ENCODE peak calls at places on chromosomes 6 and 20, in seven cellular contexts. W is SK-N-SH, X is HepG2, V is GM12891, I is K562, J is H1, H is GM12878. Z is an unnamed sample.

GRCh38 chr6:167214216-167214615 is 56.4 kb upstream of the GPR31 start:
- DNase-seq in W (peak; percentile 20), X (no peak), V (no peak), I (no peak), J (no peak), H (no peak), Z (no peak)

GRCh38 chr6:19410477-19410876 is 426.7 kb upstream of the ID4 start:
- DNase-seq in W (no peak), X (no peak), V (no peak), I (no peak), J (no peak), H (no peak), Z (no peak)

GRCh38 chr6:160036790-160037206 is 67.9 kb downstream of the IGF2R start:
- DNase-seq in W (no peak), X (no peak), V (no peak), I (no peak), J (no peak), H (no peak), Z (no peak)

GRCh38 chr20:51480507-51481270 is 61.8 kb downstream of the NFATC2 start:
- DNase-seq in W (no peak), X (no peak), V (no peak), I (no peak), J (no peak), H (peak; percentile 84), Z (peak; percentile 47)

GRCh38 chr6:106275692-106276091 is 49.9 kb downstream of the ATG5 start:
- DNase-seq in W (no peak), X (no peak), V (no peak), I (no peak), J (no peak), H (no peak), Z (no peak)

GRCh38 chr6:160730911-160731310 is 28.9 kb downstream of the PLG start:
- DNase-seq in W (no peak), X (peak; percentile 31), V (no peak), I (peak; percentile 41), J (no peak), H (no peak), Z (no peak)

GRCh38 chr6:54717849-54718455 is 128.6 kb upstream of the FAM83B start:
- DNase-seq in W (peak; percentile 29), X (peak; percentile 77), V (no peak), I (peak; percentile 22), J (no peak), H (peak; percentile 20), Z (no peak)

GRCh38 chr20:37341632-37342031 is 4.3 kb upstream of the SRC start:
- DNase-seq in W (no peak), X (no peak), V (no peak), I (no peak), J (no peak), H (no peak), Z (no peak)

GRCh38 chr6:46996860-46997641 is 45.1 kb downstream of the ADGRF1 start:
- DNase-seq in W (no peak), X (peak; percentile 49), V (no peak), I (no peak), J (no peak), H (no peak), Z (no peak)

GRCh38 chr6:82589509-82590206 is 226.0 kb downstream of the TPBG start:
- DNase-seq in W (peak; percentile 20), X (peak; percentile 3), V (no peak), I (peak; percentile 10), J (peak; percentile 7), H (peak; percentile 60), Z (no peak)

GRCh38 chr6:123745877-123746276 is 57.8 kb upstream of the NKAIN2 start:
- DNase-seq in W (no peak), X (no peak), V (no peak), I (no peak), J (no peak), H (no peak), Z (no peak)

GRCh38 chr6:110949679-110950285 is 8.7 kb upstream of the GTF3C6 start:
- DNase-seq in W (peak; percentile 29), X (no peak), V (no peak), I (no peak), J (no peak), H (no peak), Z (no peak)

GRCh38 chr20:39880890-39881289 is 808.1 kb downstream of the MAFB start:
- DNase-seq in W (peak; percentile 8), X (no peak), V (no peak), I (no peak), J (peak; percentile 9), H (no peak), Z (no peak)

GRCh38 chr20:46298374-46298773 is 9.9 kb downstream of the CDH22 start:
- DNase-seq in W (no peak), X (no peak), V (no peak), I (no peak), J (no peak), H (no peak), Z (no peak)

GRCh38 chr20:63016514-63017075 is 9.8 kb upstream of the BHLHE23 start:
- DNase-seq in W (no peak), X (no peak), V (no peak), I (no peak), J (no peak), H (no peak), Z (no peak)

GRCh38 chr20:14384411-14384810 is 47.0 kb upstream of the FLRT3 start:
- DNase-seq in W (no peak), X (no peak), V (no peak), I (no peak), J (no peak), H (no peak), Z (no peak)

GRCh38 chr6:39377530-39377929 is 55.0 kb upstream of the KCNK16 start:
- DNase-seq in W (peak; percentile 79), X (peak; percentile 33), V (peak; percentile 19), I (peak; percentile 44), J (peak; percentile 60), H (no peak), Z (no peak)

GRCh38 chr6:52672422-52673025 is 1.6 kb downstream of the TMEM14A start:
- DNase-seq in W (no peak), X (no peak), V (no peak), I (peak; percentile 19), J (no peak), H (no peak), Z (no peak)

GRCh38 chr6:135212020-135212806 is 31.1 kb downstream of the MYB start:
- DNase-seq in W (no peak), X (no peak), V (no peak), I (no peak), J (no peak), H (no peak), Z (no peak)

GRCh38 chr6:167811040-167811439 is 15.7 kb upstream of the AFDN start:
- DNase-seq in W (no peak), X (no peak), V (no peak), I (no peak), J (no peak), H (no peak), Z (no peak)

GRCh38 chr6:145199961-145200360 is 535.4 kb downstream of the EPM2A start:
- DNase-seq in W (no peak), X (peak; percentile 7), V (no peak), I (no peak), J (no peak), H (no peak), Z (no peak)

GRCh38 chr6:446418-447366 is 55.1 kb downstream of the IRF4 start:
- DNase-seq in W (no peak), X (no peak), V (no peak), I (no peak), J (no peak), H (no peak), Z (no peak)

GRCh38 chr6:129133770-129134192 is 250.8 kb downstream of the LAMA2 start:
- DNase-seq in W (no peak), X (no peak), V (no peak), I (no peak), J (no peak), H (no peak), Z (no peak)

GRCh38 chr6:166007349-166008263 is 160.0 kb downstream of the TBXT start:
- DNase-seq in W (peak; percentile 55), X (no peak), V (no peak), I (no peak), J (no peak), H (no peak), Z (no peak)

GRCh38 chr6:6891949-6892461 is 215.8 kb upstream of the RREB1 start:
- DNase-seq in W (no peak), X (no peak), V (no peak), I (no peak), J (no peak), H (no peak), Z (no peak)

GRCh38 chr6:41652876-41653641 is 14.8 kb downstream of the MDFI start:
- DNase-seq in W (no peak), X (no peak), V (no peak), I (no peak), J (no peak), H (no peak), Z (no peak)
- TF ChIP-seq TAF1 in W (no peak), X (no peak), V (no peak), I (no peak), J (no peak), H (no peak), Z (no peak)

DNA sequence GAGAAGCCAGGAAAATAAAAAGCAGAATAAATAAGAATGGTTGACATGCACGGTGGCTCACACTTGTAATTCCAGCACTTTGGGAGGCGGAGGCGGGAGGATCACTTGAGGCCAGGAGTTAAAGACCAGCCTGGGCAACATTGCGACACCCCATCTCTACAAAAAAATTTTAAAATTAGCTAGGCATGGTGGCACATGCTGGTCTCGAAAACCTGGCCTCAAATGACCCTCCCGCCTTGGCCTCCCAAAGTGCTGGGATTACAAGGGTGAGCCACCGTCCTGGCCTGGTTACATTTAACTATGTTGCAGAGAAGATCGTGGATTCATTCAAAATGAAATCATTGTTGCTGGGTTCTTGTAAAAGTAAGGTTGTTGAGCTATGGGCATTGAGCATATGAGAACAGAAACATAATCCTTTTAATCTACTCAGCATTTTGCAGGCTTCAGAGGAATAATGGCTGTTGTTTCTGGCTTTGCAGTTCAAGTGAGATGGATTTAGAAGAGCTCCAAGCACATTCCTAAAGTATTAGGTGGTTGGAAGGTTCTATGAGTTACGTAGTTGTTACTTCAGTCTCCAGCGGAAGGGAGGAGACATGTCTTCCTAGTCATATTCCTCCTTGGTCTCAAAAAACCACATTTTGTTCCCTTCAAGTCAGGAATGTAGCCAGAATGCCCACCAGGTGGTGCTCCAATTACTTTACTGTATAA is 45.6 kb upstream of the RAB23 start:
- DNase-seq in W (peak; percentile 42), X (peak; percentile 65), V (no peak), I (peak; percentile 48), J (no peak), H (peak; percentile 8), Z (no peak)
- TF ChIP-seq TAF1 in W (peak; percentile 46), X (no peak), V (no peak), I (no peak), J (no peak), H (no peak), Z (no peak)

GRCh38 chr20:32205502-32206382 is 1.8 kb downstream of the PLAGL2 start:
- DNase-seq in W (peak; percentile 54), X (no peak), V (no peak), I (no peak), J (no peak), H (no peak), Z (no peak)
- TF ChIP-seq TAF1 in W (no peak), X (no peak), V (no peak), I (no peak), J (no peak), H (no peak), Z (no peak)

DNA sequence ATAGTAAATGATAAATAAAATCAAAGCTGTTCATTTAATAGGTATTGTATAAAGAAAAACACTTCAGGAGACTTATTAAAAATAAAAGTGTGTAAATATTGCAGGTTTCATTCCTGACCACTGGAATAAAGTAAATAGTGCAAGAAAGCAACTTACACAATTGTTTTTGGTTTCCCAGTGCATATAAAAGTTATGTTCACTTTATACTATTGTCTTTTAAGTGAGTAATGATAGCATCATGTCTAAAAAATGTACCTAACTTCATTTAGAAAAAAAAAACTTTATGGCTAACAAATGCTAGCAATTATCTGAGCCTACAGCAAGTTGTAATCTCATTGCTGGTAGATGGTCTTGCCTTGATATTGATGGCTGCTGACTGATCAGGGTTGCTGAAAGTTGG is 726.6 kb upstream of the POU3F2 start:
- DNase-seq in W (no peak), X (no peak), V (no peak), I (no peak), J (no peak), H (no peak), Z (no peak)
- TF ChIP-seq TAF1 in W (no peak), X (no peak), V (no peak), I (no peak), J (no peak), H (no peak), Z (no peak)